ENCODE peak calls at places on chromosome 4, in nine cellular contexts. N is nucleus accumbens; G is naive thymus-derived CD8-positive, alpha-beta T cell; F is skeletal muscle cell; Q is activated CD4-positive, CD25-positive, alpha-beta regulatory T cell treated with anti-CD3 and anti-CD28 coated beads, Interleukin-2, amount 50 U/mL, for 72 hours; V is type B pancreatic cell; I is NCI-H1092 treated with DMSO at 0.1 percent for 48 hours; T is renal cortical epithelial cell; R is SW 1271. K is an unnamed sample.
A peak's percentile ranks its signal among the peaks of the same experiment; 100 is the strongest.

GRCh38 chr4:89598602-89599001 is 238.4 kb downstream of the SNCA start:
- DNase-seq in N (no peak), G (no peak), F (no peak), Q (no peak), V (no peak), I (peak; percentile 44), T (peak; percentile 60), R (peak; percentile 18), K (no peak)

GRCh38 chr4:77209012-77209411 is 52.0 kb downstream of the CCNG2 start:
- DNase-seq in N (no peak), G (no peak), F (no peak), Q (no peak), V (no peak), I (no peak), T (no peak), R (no peak), K (no peak)

GRCh38 chr4:39526810-39527295 is 386 bp downstream of the UGDH start:
- DNase-seq in N (no peak), G (peak; percentile 36), F (no peak), Q (no peak), V (no peak), I (peak; percentile 45), T (no peak), R (peak; percentile 42), K (no peak)

GRCh38 chr4:1839306-1839705 is 16.6 kb downstream of the LETM1 start:
- DNase-seq in N (no peak), G (no peak), F (no peak), Q (no peak), V (no peak), I (no peak), T (no peak), R (no peak), K (no peak)

GRCh38 chr4:173777921-173778320 is 247.9 kb upstream of the HAND2 start:
- DNase-seq in N (no peak), G (no peak), F (no peak), Q (no peak), V (no peak), I (no peak), T (no peak), R (no peak), K (no peak)

GRCh38 chr4:173213296-173213695 is 44.7 kb downstream of the GALNT7 start:
- DNase-seq in N (no peak), G (no peak), F (no peak), Q (no peak), V (no peak), I (no peak), T (peak; percentile 44), R (no peak), K (no peak)

GRCh38 chr4:85829276-85830051 is 354.5 kb downstream of the ARHGAP24 start:
- DNase-seq in N (no peak), G (no peak), F (no peak), Q (no peak), V (no peak), I (no peak), T (peak; percentile 88), R (no peak), K (no peak)

GRCh38 chr4:151968643-151969042 is 207.8 kb upstream of the GATB start:
- DNase-seq in N (no peak), G (no peak), F (no peak), Q (no peak), V (no peak), I (no peak), T (no peak), R (no peak), K (no peak)

GRCh38 chr4:138540056-138540800 is 298.1 kb upstream of the SLC7A11 start:
- DNase-seq in N (no peak), G (no peak), F (no peak), Q (no peak), V (no peak), I (no peak), T (peak; percentile 60), R (no peak), K (no peak)

GRCh38 chr4:186058253-186058979 is 10.5 kb upstream of the TLR3 start:
- DNase-seq in N (no peak), G (no peak), F (no peak), Q (peak; percentile 31), V (no peak), I (no peak), T (no peak), R (no peak), K (no peak)

GRCh38 chr4:88054909-88055308 is 47.5 kb downstream of the PKD2 start:
- DNase-seq in N (no peak), G (no peak), F (peak; percentile 9), Q (no peak), V (no peak), I (peak; percentile 1), T (peak; percentile 65), R (no peak), K (no peak)

GRCh38 chr4:32061916-32062315 is 1341.7 kb downstream of the PCDH7 start:
- DNase-seq in N (no peak), G (no peak), F (no peak), Q (no peak), V (no peak), I (no peak), T (no peak), R (no peak), K (no peak)

GRCh38 chr4:55123791-55124190 is 1.6 kb downstream of the KDR start:
- DNase-seq in N (no peak), G (no peak), F (no peak), Q (no peak), V (no peak), I (no peak), T (no peak), R (no peak), K (no peak)

GRCh38 chr4:134499074-134499473 is 297.5 kb upstream of the PABPC4L start:
- DNase-seq in N (no peak), G (no peak), F (no peak), Q (no peak), V (no peak), I (no peak), T (no peak), R (no peak), K (no peak)

GRCh38 chr4:139978692-139979091 is 175.3 kb downstream of the MAML3 start:
- DNase-seq in N (no peak), G (peak; percentile 26), F (no peak), Q (no peak), V (no peak), I (peak; percentile 31), T (no peak), R (no peak), K (no peak)

GRCh38 chr4:186514271-186514950 is 41.0 kb downstream of the MTNR1A start:
- DNase-seq in N (no peak), G (no peak), F (no peak), Q (no peak), V (no peak), I (no peak), T (no peak), R (no peak), K (no peak)

GRCh38 chr4:110754726-110755125 is 131.8 kb upstream of the PITX2 start:
- DNase-seq in N (no peak), G (no peak), F (no peak), Q (no peak), V (no peak), I (no peak), T (peak; percentile 25), R (no peak), K (no peak)

GRCh38 chr4:72418458-72418857 is 150.6 kb downstream of the ADAMTS3 start:
- DNase-seq in N (no peak), G (no peak), F (peak; percentile 77), Q (no peak), V (no peak), I (peak; percentile 35), T (peak; percentile 37), R (no peak), K (no peak)

GRCh38 chr4:2296621-2297601 is 35.0 kb upstream of the MXD4 start:
- DNase-seq in N (no peak), G (peak; percentile 57), F (no peak), Q (peak; percentile 28), V (peak; percentile 58), I (peak; percentile 37), T (no peak), R (no peak), K (no peak)

K was measured in activated T-helper 1 cell treated with anti-CD3 and anti-CD28 coated beads, Interleukin-12 subunit alpha, Interleukin-12 subunit beta, Interleukin-2, Interleukin-4 antibody, amounts not matched to agents 30 ng/mL and 10 ng/mL and 1 ng/mL, durations not matched to agents 14 hours and 24 hours and 36 hours.